ENCODE peak calls at places on chromosomes 16 and 17, in six cellular contexts. I is fibroblast of lung, J is lower lobe of right lung, E is endodermal cell, G is RWPE2, Q is psoas muscle. Z is an unnamed sample.

GRCh38 chr16:83136924-83137323 is 510.2 kb downstream of the CDH13 start:
- DNase-seq in G (no peak), E (no peak), Q (no peak), I (no peak), J (no peak), Z (no peak)

GRCh38 chr17:14474591-14474990 is 173.7 kb downstream of the HS3ST3B1 start:
- DNase-seq in I (no peak), J (no peak), E (no peak), Q (no peak), G (no peak), Z (no peak)

GRCh38 chr16:70298988-70299938 is at the start of gene DDX19B:
- DNase-seq in E (peak; percentile 88), G (peak; percentile 68), J (peak; percentile 93), Q (peak; percentile 85), I (peak; percentile 72), Z (peak; percentile 82)

GRCh38 chr17:43085489-43085888 is 39.7 kb downstream of the BRCA1 start:
- DNase-seq in I (peak; percentile 50), G (no peak), E (no peak), J (no peak), Q (no peak), Z (no peak)

GRCh38 chr16:27444470-27444869 is 42.5 kb downstream of the IL21R start:
- DNase-seq in Q (no peak), I (no peak), J (peak; percentile 4), G (peak; percentile 30), E (peak; percentile 17), Z (no peak)

GRCh38 chr16:35391328-35391727 is 1931.9 kb downstream of the TP53TG3F start:
- DNase-seq in I (peak; percentile 2), E (peak; percentile 69), Q (peak; percentile 16), G (no peak), J (no peak), Z (peak; percentile 54)

GRCh38 chr16:87344931-87345631 is 27.9 kb upstream of the C16orf95 start:
- DNase-seq in I (peak; percentile 13), Q (no peak), J (peak; percentile 65), G (peak; percentile 46), E (no peak), Z (no peak)

GRCh38 chr17:68759343-68760140 is 158.4 kb upstream of the FAM20A start:
- DNase-seq in E (peak; percentile 98), G (peak; percentile 86), Q (peak; percentile 86), J (peak; percentile 91), I (peak; percentile 86), Z (peak; percentile 95)

GRCh38 chr17:70405492-70406220 is 236.3 kb downstream of the KCNJ2 start:
- DNase-seq in J (no peak), E (no peak), Q (no peak), G (peak; percentile 52), I (peak; percentile 97), Z (no peak)

GRCh38 chr17:65547253-65547670 is 14.2 kb downstream of the AXIN2 start:
- DNase-seq in J (no peak), G (no peak), I (peak; percentile 81), E (no peak), Q (peak; percentile 44), Z (no peak)

GRCh38 chr16:30027588-30028437 is 3.3 kb downstream of the TLCD3B start:
- DNase-seq in J (no peak), G (no peak), E (no peak), I (no peak), Q (no peak), Z (no peak)

GRCh38 chr17:13727441-13728171 is 125.9 kb upstream of the HS3ST3A1 start:
- DNase-seq in Q (no peak), J (no peak), G (no peak), E (no peak), I (peak; percentile 84), Z (no peak)

GRCh38 chr17:76000755-76001521 is at the start of gene CDK3:
- DNase-seq in J (peak; percentile 22), I (no peak), E (no peak), Q (no peak), G (no peak), Z (no peak)

GRCh38 chr16:25135239-25135878 is 23.8 kb downstream of the LCMT1 start:
- DNase-seq in E (no peak), J (no peak), Q (no peak), I (peak; percentile 67), G (no peak), Z (no peak)

GRCh38 chr17:49409066-49409465 is 5.6 kb downstream of the PHB1 start:
- DNase-seq in E (peak; percentile 29), J (no peak), I (no peak), Q (no peak), G (peak; percentile 27), Z (no peak)

GRCh38 chr16:30650369-30651123 is at the start of gene PRR14:
- DNase-seq in I (peak; percentile 99), J (peak; percentile 100), E (peak; percentile 100), Q (peak; percentile 100), G (peak; percentile 99), Z (peak; percentile 100)

GRCh38 chr16:24729967-24730815 is 740 bp downstream of the TNRC6A start:
- DNase-seq in J (peak; percentile 50), Q (peak; percentile 38), I (no peak), G (no peak), E (peak; percentile 75), Z (peak; percentile 51)

GRCh38 chr16:19678804-19679203 is 39.2 kb downstream of the KNOP1 start:
- DNase-seq in J (no peak), G (no peak), I (no peak), Q (no peak), E (no peak), Z (no peak)

GRCh38 chr16:47143329-47143676 is 442 bp downstream of the NETO2 start:
- DNase-seq in Q (peak; percentile 47), E (peak; percentile 93), I (peak; percentile 63), G (peak; percentile 66), J (peak; percentile 64), Z (peak; percentile 67)

GRCh38 chr17:77374170-77374936 is 233.6 kb downstream of the SEC14L1 start:
- DNase-seq in E (peak; percentile 98), J (peak; percentile 88), I (peak; percentile 87), Q (peak; percentile 79), G (no peak), Z (peak; percentile 91)

GRCh38 chr16:68389006-68389405 is 59.3 kb downstream of the SMPD3 start:
- DNase-seq in I (no peak), J (peak; percentile 23), Q (no peak), G (no peak), E (no peak), Z (no peak)

GRCh38 chr17:35213412-35213925 is 19.3 kb upstream of the SLC35G3 start:
- DNase-seq in J (no peak), Q (no peak), G (no peak), I (no peak), E (no peak), Z (no peak)

GRCh38 chr17:35214631-35215273 is 20.6 kb upstream of the SLC35G3 start:
- DNase-seq in Q (no peak), I (no peak), J (no peak), E (no peak), G (no peak), Z (no peak)

GRCh38 chr17:35212668-35213067 is 18.5 kb upstream of the SLC35G3 start:
- DNase-seq in J (no peak), E (no peak), I (no peak), Q (no peak), G (no peak), Z (no peak)

GRCh38 chr17:35217107-35217506 is 22.9 kb upstream of the SLC35G3 start:
- DNase-seq in Q (no peak), I (no peak), J (no peak), G (no peak), E (no peak), Z (no peak)

DNA sequence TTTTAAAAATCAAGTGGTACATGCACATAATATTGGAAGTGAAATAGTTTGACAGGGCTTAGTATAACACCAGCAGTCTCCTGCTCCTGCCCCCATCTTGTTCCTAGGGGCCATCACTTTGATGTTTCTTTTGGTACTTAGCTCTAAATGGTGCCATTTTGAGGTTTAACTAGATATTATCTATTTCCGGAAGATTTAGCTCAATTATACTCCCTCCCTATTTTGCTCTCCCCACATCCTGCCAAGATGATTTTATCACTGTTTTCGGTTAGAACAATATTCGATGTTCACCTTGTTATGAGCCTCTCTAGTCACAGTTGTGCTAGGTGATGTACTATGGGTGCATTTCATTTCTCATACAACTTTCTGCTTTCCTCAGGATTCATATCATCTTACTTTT is 20.0 kb upstream of the SLC35G3 start:
- DNase-seq in J (no peak), I (no peak), G (no peak), Q (no peak), E (no peak), Z (no peak)
- H3K4me1 ChIP-seq in J (peaks cover 34% of the 10 kb centered on the region), I (no peaks in the 10 kb centered on the region), G (no peaks in the 10 kb centered on the region), Q (no peaks in the 10 kb centered on the region), E (no peaks in the 10 kb centered on the region), Z (peaks cover 6% of the 10 kb centered on the region)

GRCh38 chr17:44578947-44579346 is 21.7 kb downstream of the FZD2 start:
- DNase-seq in G (no peak), J (no peak), Q (no peak), E (no peak), I (no peak), Z (no peak)

GRCh38 chr17:44587339-44587738 is 30.1 kb downstream of the FZD2 start:
- DNase-seq in E (peak; percentile 93), I (peak; percentile 99), J (peak; percentile 57), Q (peak; percentile 17), G (peak; percentile 84), Z (peak; percentile 76)

GRCh38 chr17:44584498-44584897 is 27.2 kb downstream of the FZD2 start:
- DNase-seq in I (peak; percentile 72), E (peak; percentile 80), J (no peak), G (no peak), Q (no peak), Z (no peak)

GRCh38 chr17:44585315-44585714 is 28.0 kb downstream of the FZD2 start:
- DNase-seq in Q (no peak), I (peak; percentile 20), E (peak; percentile 69), G (no peak), J (no peak), Z (no peak)

GRCh38 chr17:44581868-44582267 is 24.6 kb downstream of the FZD2 start:
- DNase-seq in G (no peak), J (no peak), I (no peak), E (no peak), Q (no peak), Z (no peak)
- TF ChIP-seq CTCF in G (peak; percentile 25), J (no peak), I (peak; percentile 49), E (peak; percentile 36), Q (no peak), Z (no peak)

GRCh38 chr16:17001471-17001870 is 469.3 kb downstream of the XYLT1 start:
- DNase-seq in E (no peak), Q (no peak), I (no peak), G (no peak), J (no peak), Z (no peak)
- H3K4me1 ChIP-seq in E (no peaks in the 10 kb centered on the region), Q (no peaks in the 10 kb centered on the region), I (no peaks in the 10 kb centered on the region), G (no peaks in the 10 kb centered on the region), J (no peaks in the 10 kb centered on the region), Z (no peaks in the 10 kb centered on the region)

GRCh38 chr16:89672177-89672941 is 14.1 kb upstream of the CDK10 start:
- DNase-seq in Q (no peak), E (no peak), J (no peak), I (no peak), G (no peak), Z (no peak)

GRCh38 chr16:89669755-89670154 is 12.1 kb downstream of the SPATA33 start:
- DNase-seq in E (no peak), J (no peak), I (no peak), G (no peak), Q (no peak), Z (no peak)

GRCh38 chr16:89668790-89669158 is 11.1 kb downstream of the SPATA33 start:
- DNase-seq in J (no peak), I (no peak), E (no peak), Q (no peak), G (no peak), Z (no peak)

GRCh38 chr16:89667633-89668032 is 10.0 kb downstream of the SPATA33 start:
- DNase-seq in Q (no peak), J (no peak), E (no peak), I (no peak), G (no peak), Z (no peak)

GRCh38 chr16:89670496-89671431 is 13.1 kb downstream of the SPATA33 start:
- DNase-seq in J (no peak), Q (no peak), I (peak; percentile 22), E (no peak), G (no peak), Z (no peak)
- TF ChIP-seq CTCF in J (no peak), Q (no peak), I (no peak), E (no peak), G (no peak), Z (no peak)

Z was measured in adrenal gland.